ENCODE peak calls at places on chromosomes 3 and 15, in ten cellular contexts. J is fibroblast of mammary gland, O is A549, L is BE2C, D is esophagus squamous epithelium, R is MCF 10A, V is glutamatergic neuron, M is cardiac fibroblast, F is choroid plexus epithelial cell, Z is osteoblast. A is an unnamed sample.

GRCh38 chr15:48722764-48723661 is 77.5 kb upstream of the FBN1 start:
- DNase-seq in J (peak; percentile 95), F (peak; percentile 50), V (no peak), R (peak; percentile 86), M (peak; percentile 96), Z (peak; percentile 62), O (peak; percentile 15), L (no peak), D (no peak), A (no peak)

GRCh38 chr3:154469585-154469984 is 39.6 kb upstream of the GPR149 start:
- DNase-seq in O (no peak), Z (no peak), F (no peak), L (no peak), J (no peak), M (no peak), R (no peak), V (no peak), D (no peak), A (no peak)

GRCh38 chr3:142088522-142088921 is 60.8 kb downstream of the TFDP2 start:
- DNase-seq in Z (no peak), M (peak; percentile 33), V (no peak), O (no peak), J (peak; percentile 11), F (peak; percentile 4), L (no peak), R (peak; percentile 63), D (no peak), A (no peak)

GRCh38 chr3:120145498-120146285 is 51.4 kb upstream of the GSK3B start:
- DNase-seq in F (peak; percentile 56), O (peak; percentile 50), R (peak; percentile 97), J (peak; percentile 58), M (peak; percentile 66), V (no peak), Z (peak; percentile 92), L (no peak), D (no peak), A (no peak)

GRCh38 chr3:115623414-115623868 is at the start of gene GAP43:
- DNase-seq in O (peak; percentile 8), J (peak; percentile 84), V (peak; percentile 77), L (peak; percentile 76), Z (peak; percentile 39), M (peak; percentile 85), R (no peak), F (peak; percentile 91), D (no peak), A (no peak)

GRCh38 chr15:93997071-93997658 is 234.2 kb upstream of the MCTP2 start:
- DNase-seq in Z (no peak), R (peak; percentile 51), D (no peak), F (peak; percentile 35), O (peak; percentile 14), V (no peak), M (peak; percentile 37), J (peak; percentile 59), L (peak; percentile 47), A (no peak)

GRCh38 chr3:127149621-127150310 is 43.2 kb upstream of the PRR23E start:
- DNase-seq in R (no peak), D (no peak), M (no peak), F (no peak), O (no peak), J (no peak), Z (no peak), V (no peak), L (no peak), A (no peak)

GRCh38 chr3:66993082-66993481 is 5.0 kb upstream of the KBTBD8 start:
- DNase-seq in M (no peak), V (no peak), O (no peak), F (no peak), J (no peak), R (no peak), D (no peak), Z (no peak), L (peak; percentile 11), A (no peak)

GRCh38 chr3:66302288-66302687 is 81.5 kb downstream of the SLC25A26 start:
- DNase-seq in O (no peak), L (no peak), R (no peak), Z (peak; percentile 43), M (peak; percentile 11), V (no peak), D (no peak), J (peak; percentile 2), F (no peak), A (no peak)

GRCh38 chr3:146148468-146148931 is 12.5 kb downstream of the PLOD2 start:
- DNase-seq in F (peak; percentile 75), Z (no peak), J (peak; percentile 47), L (no peak), D (no peak), R (peak; percentile 47), M (peak; percentile 60), V (no peak), O (no peak), A (no peak)

GRCh38 chr15:96366526-96366877 is 36.0 kb downstream of the NR2F2 start:
- DNase-seq in D (no peak), V (no peak), L (no peak), J (no peak), M (no peak), R (no peak), O (no peak), F (no peak), Z (no peak), A (peak; percentile 8)

GRCh38 chr3:58534592-58535494 is 2.1 kb downstream of the ACOX2 start:
- DNase-seq in L (no peak), V (no peak), F (no peak), R (no peak), D (no peak), J (no peak), O (no peak), M (no peak), Z (peak; percentile 68), A (no peak)

GRCh38 chr3:65126527-65127440 is 439.0 kb upstream of the ADAMTS9 start:
- DNase-seq in V (no peak), Z (no peak), M (peak; percentile 22), R (peak; percentile 63), O (no peak), J (peak; percentile 80), L (no peak), F (peak; percentile 70), D (no peak), A (no peak)

GRCh38 chr15:31605467-31605931 is 278.9 kb downstream of the KLF13 start:
- DNase-seq in O (no peak), V (peak; percentile 47), M (peak; percentile 42), L (peak; percentile 31), F (peak; percentile 6), D (no peak), R (peak; percentile 46), J (peak; percentile 25), Z (no peak), A (no peak)

GRCh38 chr15:59160880-59161593 is 45.6 kb upstream of the LDHAL6B start:
- DNase-seq in L (peak; percentile 53), F (peak; percentile 46), J (no peak), D (no peak), Z (no peak), O (peak; percentile 41), R (peak; percentile 46), V (peak; percentile 67), M (no peak), A (no peak)

GRCh38 chr3:18062289-18063025 is 320.0 kb upstream of the TBC1D5 start:
- DNase-seq in O (no peak), D (no peak), J (peak; percentile 85), Z (no peak), M (peak; percentile 66), F (peak; percentile 35), R (peak; percentile 47), L (no peak), V (no peak), A (no peak)
- TF ChIP-seq CTCF in O (no peak), D (no peak), J (no peak), Z (no peak), M (no peak), F (no peak), R (no peak), L (no peak), V (no peak), A (no peak)

DNA sequence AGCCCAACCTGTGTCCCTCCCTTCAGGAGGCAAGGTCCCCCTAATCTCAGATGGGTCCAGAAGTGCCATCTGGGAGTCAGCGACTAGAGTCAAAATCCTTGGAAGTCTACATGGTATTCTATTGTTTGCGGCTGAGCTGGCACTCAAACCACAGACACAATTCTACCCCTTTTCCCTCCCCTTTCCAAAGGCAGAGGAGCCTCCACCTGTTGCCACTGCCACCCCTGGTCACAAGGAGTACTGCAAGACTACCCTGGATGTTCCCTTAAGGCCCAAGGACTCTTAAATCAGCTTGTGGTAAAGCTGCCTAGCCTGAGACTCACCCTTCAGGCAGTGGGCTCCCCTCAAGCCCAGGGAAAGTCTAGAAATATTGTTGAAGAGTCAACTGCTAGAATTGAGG is 4.3 kb upstream of the OR5H6 start:
- DNase-seq in Z (no peak), O (no peak), J (no peak), L (peak; percentile 27), D (no peak), M (no peak), R (peak; percentile 40), V (no peak), F (no peak), A (no peak)
- TF ChIP-seq CTCF in Z (no peak), O (no peak), J (no peak), L (peak; percentile 50), D (no peak), M (peak; percentile 14), R (peak; percentile 17), V (no peak), F (no peak), A (peak; percentile 11)

GRCh38 chr15:80951941-80952340 is 37.7 kb downstream of the MESD start:
- DNase-seq in O (no peak), R (no peak), F (no peak), V (no peak), J (no peak), D (no peak), Z (no peak), M (no peak), L (no peak), A (no peak)

GRCh38 chr15:80950291-80951078 is 39.1 kb downstream of the MESD start:
- DNase-seq in R (no peak), F (no peak), L (no peak), Z (no peak), D (no peak), O (no peak), V (no peak), M (no peak), J (no peak), A (no peak)

GRCh38 chr15:80953953-80954778 is 35.5 kb downstream of the MESD start:
- DNase-seq in O (no peak), R (peak; percentile 96), D (no peak), V (no peak), Z (peak; percentile 29), M (no peak), L (no peak), F (no peak), J (no peak), A (no peak)

GRCh38 chr15:80949756-80950155 is 39.9 kb downstream of the MESD start:
- DNase-seq in D (no peak), J (no peak), L (no peak), M (no peak), Z (peak; percentile 15), R (no peak), V (no peak), O (no peak), F (no peak), A (no peak)

GRCh38 chr15:80953001-80953952 is 36.3 kb downstream of the MESD start:
- DNase-seq in J (no peak), D (no peak), R (peak; percentile 14), L (no peak), V (peak; percentile 2), Z (no peak), M (no peak), F (no peak), O (no peak), A (no peak)
- TF ChIP-seq CTCF in J (no peak), D (no peak), R (no peak), L (no peak), V (no peak), Z (no peak), M (no peak), F (no peak), O (no peak), A (no peak)

GRCh38 chr3:187295635-187296034 is 4.1 kb upstream of the MASP1 start:
- DNase-seq in V (no peak), R (peak; percentile 31), F (peak; percentile 59), L (no peak), Z (no peak), M (peak; percentile 31), O (no peak), D (no peak), J (peak; percentile 25), A (no peak)
- TF ChIP-seq CTCF in V (no peak), R (no peak), F (peak; percentile 67), L (no peak), Z (peak; percentile 25), M (peak; percentile 37), O (no peak), D (no peak), J (no peak), A (no peak)